ENCODE peak calls at places on chromosomes 4 and X, in six cellular contexts. U is DMS153, F is Karpas-422, C is T-helper 9 cell, K is lung microvascular endothelial cell, Y is SK-MEL-5. O is an unnamed sample.

GRCh38 chr4:578451-579443 is 2.7 kb upstream of the TMEM271 start:
- DNase-seq in U (no peak), F (no peak), C (no peak), K (no peak), Y (no peak), O (no peak)

GRCh38 chrX:97267376-97267775 is 383.7 kb downstream of the RPA4 start:
- DNase-seq in U (no peak), F (no peak), C (no peak), K (peak), Y (no peak), O (peak)

GRCh38 chr4:183758006-183758734 is 99.1 kb downstream of the TRAPPC11 start:
- DNase-seq in U (no peak), F (no peak), C (no peak), K (no peak), Y (no peak), O (no peak)

GRCh38 chrX:55907968-55908607 is 190.5 kb downstream of the RRAGB start:
- DNase-seq in U (peak), F (peak), C (peak), K (peak), Y (peak), O (peak)

GRCh38 chr4:152935138-152935537 is 985 bp upstream of the FHDC1 start:
- DNase-seq in U (peak), F (no peak), C (no peak), K (no peak), Y (no peak), O (no peak)

GRCh38 chrX:123860506-123860840 is 620 bp downstream of the XIAP start:
- DNase-seq in U (peak), F (peak), C (peak), K (peak), Y (peak), O (no peak)

GRCh38 chrX:46838482-46838857 is 1.6 kb downstream of the RP2 start:
- DNase-seq in U (no peak), F (no peak), C (no peak), K (no peak), Y (no peak), O (no peak)

GRCh38 chrX:118823263-118824172 is at the start of gene ZCCHC12:
- DNase-seq in U (peak), F (no peak), C (peak), K (peak), Y (no peak), O (peak)

GRCh38 chrX:147846676-147847075 is 65.0 kb upstream of the FMR1 start:
- DNase-seq in U (no peak), F (no peak), C (no peak), K (no peak), Y (no peak), O (peak)

GRCh38 chrX:19904778-19905367 is 17.5 kb upstream of the SH3KBP1 start:
- DNase-seq in U (peak), F (peak), C (no peak), K (peak), Y (peak), O (peak)

GRCh38 chrX:140514554-140514953 is 9.7 kb upstream of the SOX3 start:
- DNase-seq in U (no peak), F (no peak), C (no peak), K (no peak), Y (no peak), O (no peak)

GRCh38 chrX:8730812-8731578 is 942 bp downstream of the ANOS1 start:
- DNase-seq in U (no peak), F (no peak), C (no peak), K (no peak), Y (no peak), O (no peak)

GRCh38 chr4:154444958-154445357 is 46.6 kb downstream of the DCHS2 start:
- DNase-seq in U (no peak), F (no peak), C (no peak), K (no peak), Y (no peak), O (no peak)

GRCh38 chr4:30714408-30715031 is 5.6 kb upstream of the PCDH7 start:
- DNase-seq in U (no peak), F (peak), C (no peak), K (peak), Y (peak), O (peak)

GRCh38 chrX:10636337-10636736 is 16.0 kb upstream of the MID1 start:
- DNase-seq in U (peak), F (peak), C (no peak), K (peak), Y (peak), O (peak)

GRCh38 chrX:10156199-10157031 is at the start of gene CLCN4:
- DNase-seq in U (no peak), F (peak), C (no peak), K (peak), Y (peak), O (peak)

GRCh38 chr4:152256996-152257395 is 278.9 kb downstream of the FBXW7 start:
- DNase-seq in U (no peak), F (no peak), C (no peak), K (no peak), Y (no peak), O (no peak)

GRCh38 chr4:2226261-2226660 is 15.7 kb downstream of the HAUS3 start:
- DNase-seq in U (no peak), F (no peak), C (no peak), K (no peak), Y (no peak), O (no peak)

GRCh38 chrX:121151293-121151692 is 103.9 kb downstream of the GLUD2 start:
- DNase-seq in U (no peak), F (no peak), C (no peak), K (no peak), Y (no peak), O (no peak)